ENCODE peak calls at places on chromosomes 4 and X, in seven cellular contexts. X is SJSA1, L is cardiac muscle cell, M is left ventricle myocardium inferior, I is HCT116, P is PC-9, D is left lung. V is an unnamed sample.

GRCh38 chrX:108312938-108313337 is 125.3 kb downstream of the COL4A6 start:
- DNase-seq in X (peak; percentile 37), L (peak; percentile 52), M (peak; percentile 28), I (peak; percentile 55), P (peak; percentile 68), D (no peak), V (no peak)

GRCh38 chr4:29276150-29276549 is 1444.0 kb upstream of the PCDH7 start:
- DNase-seq in X (no peak), L (no peak), M (no peak), I (no peak), P (no peak), D (no peak), V (no peak)

GRCh38 chrX:117808413-117808812 is 308.2 kb downstream of the KLHL13 start:
- DNase-seq in X (no peak), L (no peak), M (no peak), I (no peak), P (no peak), D (no peak), V (no peak)

GRCh38 chr4:129561886-129562285 is 465.9 kb downstream of the C4orf33 start:
- DNase-seq in X (no peak), L (no peak), M (no peak), I (no peak), P (no peak), D (no peak), V (no peak)

GRCh38 chr4:182578402-182578801 is 335.2 kb downstream of the TENM3 start:
- DNase-seq in X (no peak), L (peak; percentile 83), M (no peak), I (peak; percentile 26), P (peak; percentile 40), D (no peak), V (no peak)

GRCh38 chr4:15882675-15883086 is 55.9 kb downstream of the FGFBP1 start:
- DNase-seq in X (peak; percentile 36), L (peak; percentile 81), M (no peak), I (peak; percentile 79), P (peak; percentile 82), D (no peak), V (peak; percentile 50)

GRCh38 chrX:118231464-118231863 is 114.4 kb upstream of the WDR44 start:
- DNase-seq in X (no peak), L (no peak), M (no peak), I (no peak), P (no peak), D (no peak), V (no peak)

GRCh38 chr4:14529653-14530052 is 472.6 kb upstream of the CPEB2 start:
- DNase-seq in X (no peak), L (peak; percentile 17), M (no peak), I (no peak), P (peak; percentile 36), D (no peak), V (no peak)

GRCh38 chr4:99413160-99413559 is 22.0 kb downstream of the ADH7 start:
- DNase-seq in X (no peak), L (no peak), M (no peak), I (no peak), P (no peak), D (no peak), V (no peak)

GRCh38 chr4:8497762-8498161 is 57.2 kb downstream of the TRMT44 start:
- DNase-seq in X (no peak), L (no peak), M (no peak), I (no peak), P (no peak), D (no peak), V (no peak)

GRCh38 chrX:56790778-56791177 is 61.7 kb downstream of the NBDY start:
- DNase-seq in X (no peak), L (no peak), M (no peak), I (no peak), P (no peak), D (no peak), V (no peak)

GRCh38 chr4:151251922-151252321 is 25.0 kb upstream of the PRSS48 start:
- DNase-seq in X (no peak), L (no peak), M (no peak), I (no peak), P (no peak), D (no peak), V (no peak)

GRCh38 chrX:151513472-151513871 is 50.0 kb upstream of the PASD1 start:
- DNase-seq in X (no peak), L (no peak), M (no peak), I (no peak), P (no peak), D (no peak), V (no peak)

GRCh38 chr4:177367336-177367735 is 57.7 kb downstream of the NEIL3 start:
- DNase-seq in X (no peak), L (no peak), M (no peak), I (no peak), P (no peak), D (no peak), V (no peak)

DNA sequence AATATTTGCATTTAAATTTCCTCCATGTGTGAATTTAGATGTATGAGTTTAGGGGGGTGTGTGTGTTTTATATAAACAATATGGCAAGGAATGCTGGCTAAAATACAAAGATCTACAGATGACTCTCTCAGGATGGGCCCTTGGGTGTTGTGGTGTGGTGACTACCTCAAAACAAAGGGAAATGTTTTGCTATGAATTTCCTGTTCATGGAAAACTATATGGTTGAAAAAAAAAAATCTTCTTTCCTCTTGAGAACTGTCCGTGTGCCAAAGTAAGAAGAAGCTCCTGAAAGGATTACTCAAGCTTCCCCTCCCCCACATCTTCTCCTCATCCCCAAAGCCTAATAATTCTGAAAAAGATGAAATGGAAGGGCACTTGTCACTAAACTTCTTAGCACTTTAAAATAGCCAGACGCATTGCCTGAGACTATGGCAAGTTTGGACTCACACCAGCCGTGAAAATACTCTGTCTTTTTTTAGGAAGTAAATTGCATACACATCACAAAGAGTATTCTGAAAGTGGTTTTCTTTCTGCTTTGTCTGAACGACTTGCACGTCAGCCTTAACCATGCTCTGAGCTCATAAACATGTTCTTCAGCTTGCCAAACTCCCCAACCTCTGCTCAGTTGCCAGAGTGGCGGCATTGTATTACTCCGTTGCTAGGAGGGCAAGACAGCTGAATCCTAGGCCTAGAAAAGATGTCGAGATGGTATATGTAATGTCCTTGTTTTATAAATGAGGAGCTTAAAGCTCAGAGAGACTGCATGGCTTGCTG is 250.4 kb upstream of the JADE1 start:
- DNase-seq in X (no peak), L (no peak), M (no peak), I (no peak), P (no peak), D (no peak), V (no peak)
- H3K4me3 ChIP-seq in X (no peak overlapping the region), L (no peak overlapping the region), M (no peak overlapping the region), I (no peak overlapping the region), P (no peak overlapping the region), D (no peak overlapping the region), V (no peak overlapping the region)

DNA sequence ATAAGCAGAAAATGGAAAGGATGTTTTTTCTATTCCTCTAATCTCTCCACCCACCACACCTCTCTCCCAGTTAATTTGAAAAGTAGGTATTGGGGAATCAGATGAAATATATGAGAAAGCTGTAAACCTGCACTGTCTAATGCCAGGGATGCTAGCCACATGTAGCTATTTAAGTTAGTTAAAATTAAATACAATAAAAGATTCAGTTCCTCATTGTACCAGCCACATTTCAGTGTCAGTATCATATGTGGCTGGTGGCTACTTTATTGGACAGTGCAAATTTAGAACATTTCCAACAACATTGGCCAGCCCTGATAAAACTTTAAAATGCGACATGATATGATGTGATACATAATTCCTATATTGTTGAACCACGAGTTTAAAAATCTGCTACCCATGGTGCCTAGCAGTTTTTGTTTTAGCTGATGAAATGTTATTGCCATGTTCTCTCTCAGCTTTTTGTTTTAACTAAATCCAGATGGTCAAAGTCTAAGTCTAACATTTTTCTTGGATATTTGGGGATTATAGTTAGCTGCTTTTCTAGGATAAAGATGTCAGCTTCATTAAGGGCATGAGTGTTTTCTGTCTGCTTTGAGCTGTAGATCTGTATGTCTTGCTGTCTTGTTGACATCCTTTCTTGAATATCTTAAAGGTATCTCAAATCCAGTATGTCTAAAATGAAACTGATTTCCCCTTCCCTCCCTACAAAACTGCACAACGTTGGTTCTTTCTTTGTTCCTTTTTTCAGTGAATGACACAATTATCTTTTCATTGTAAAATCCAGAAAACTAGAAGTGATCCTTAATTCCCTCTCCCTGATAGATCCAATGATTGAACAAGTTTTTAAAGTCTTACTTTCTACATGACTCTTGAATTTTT is 6.1 kb downstream of the ARFIP1 start:
- DNase-seq in X (no peak), L (no peak), M (no peak), I (no peak), P (no peak), D (no peak), V (no peak)
- H3K4me1 ChIP-seq in X (peaks cover 20% of the 10 kb centered on the region), L (no peaks in the 10 kb centered on the region), M (peaks cover 51% of the 10 kb centered on the region), I (peaks cover 5% of the 10 kb centered on the region), P (peaks cover 15% of the 10 kb centered on the region), D (peaks cover 35% of the 10 kb centered on the region), V (peaks cover 14% of the 10 kb centered on the region)

GRCh38 chrX:63283331-63283730 is 67.8 kb downstream of the SPIN4 start:
- DNase-seq in X (no peak), L (no peak), M (no peak), I (no peak), P (no peak), D (no peak), V (no peak)

GRCh38 chrX:63282828-63283227 is 68.3 kb downstream of the SPIN4 start:
- DNase-seq in X (no peak), L (no peak), M (no peak), I (no peak), P (no peak), D (no peak), V (peak; percentile 25)

GRCh38 chrX:63282077-63282476 is 69.1 kb downstream of the SPIN4 start:
- DNase-seq in X (no peak), L (no peak), M (no peak), I (no peak), P (no peak), D (no peak), V (no peak)

DNA sequence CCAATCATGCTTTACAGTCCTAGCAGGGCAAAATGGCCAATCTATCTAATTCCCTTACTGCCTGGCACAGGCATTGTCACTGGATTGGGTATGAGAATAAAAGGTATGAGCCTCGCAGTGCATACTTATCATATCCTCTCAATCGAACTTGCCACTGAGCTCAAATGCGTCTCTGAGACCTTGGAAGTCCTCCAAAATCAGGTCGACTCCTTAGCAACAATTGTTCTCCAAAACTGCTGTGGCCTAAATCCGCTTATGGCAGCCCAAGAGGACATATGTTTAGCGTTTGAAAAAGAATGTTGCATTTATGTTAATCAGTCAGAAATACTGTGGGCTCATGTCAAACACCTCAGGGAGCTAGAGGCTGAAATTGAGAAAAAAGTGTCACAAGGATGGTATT is 69.7 kb downstream of the SPIN4 start:
- DNase-seq in X (no peak), L (no peak), M (no peak), I (no peak), P (no peak), D (no peak), V (no peak)
- H3K9me3 ChIP-seq in X (no peaks in the 10 kb centered on the region), L (no peaks in the 10 kb centered on the region), M (peaks cover 12% of the 10 kb centered on the region), I (no peaks in the 10 kb centered on the region), P (no peaks in the 10 kb centered on the region), D (no peaks in the 10 kb centered on the region), V (no peaks in the 10 kb centered on the region)

GRCh38 chr4:39497909-39498723 is 29.1 kb downstream of the UGDH start:
- DNase-seq in X (no peak), L (no peak), M (no peak), I (no peak), P (no peak), D (no peak), V (no peak)

GRCh38 chr4:39490322-39490721 is 31.5 kb downstream of the LIAS start:
- DNase-seq in X (no peak), L (no peak), M (no peak), I (no peak), P (no peak), D (no peak), V (no peak)

GRCh38 chr4:39498724-39499014 is 28.6 kb downstream of the UGDH start:
- DNase-seq in X (no peak), L (no peak), M (no peak), I (no peak), P (no peak), D (no peak), V (no peak)

GRCh38 chr4:39494354-39494753 is 32.9 kb downstream of the UGDH start:
- DNase-seq in X (no peak), L (no peak), M (no peak), I (no peak), P (no peak), D (no peak), V (no peak)

GRCh38 chr4:39495446-39496208 is 31.6 kb downstream of the UGDH start:
- DNase-seq in X (no peak), L (no peak), M (no peak), I (no peak), P (peak; percentile 95), D (no peak), V (no peak)
- H3K4me3 ChIP-seq in X (no peak overlapping the region), L (no peak overlapping the region), M (no peak overlapping the region), I (no peak overlapping the region), P (no peak overlapping the region), D (no peak overlapping the region), V (no peak overlapping the region)

V was measured in BE2C.